ENCODE peak calls at places on chromosomes 2 and 18, in nine cellular contexts. E, I, B, N, K, T, S, J and P are unnamed samples.

GRCh38 chr2:32009479-32010256 is 1.1 kb downstream of the MEMO1 start:
- DNase-seq in E (no peak), I (peak), B (peak), N (no peak), K (peak), T (peak), S (peak), J (peak), P (peak)

GRCh38 chr2:201450910-201451329 is 338 bp downstream of the TRAK2 start:
- DNase-seq in E (no peak), I (no peak), B (no peak), N (no peak), K (no peak), T (no peak), S (no peak), J (peak), P (no peak)

GRCh38 chr2:128779301-128780095 is 460.8 kb upstream of the HS6ST1 start:
- DNase-seq in E (no peak), I (no peak), B (no peak), N (no peak), K (no peak), T (peak), S (no peak), J (no peak), P (peak)

GRCh38 chr18:56662902-56663301 is 11.7 kb downstream of the WDR7 start:
- DNase-seq in E (no peak), I (no peak), B (no peak), N (no peak), K (no peak), T (no peak), S (no peak), J (no peak), P (no peak)

GRCh38 chr2:159297042-159297707 is 10.7 kb upstream of the WDSUB1 start:
- DNase-seq in E (no peak), I (no peak), B (no peak), N (no peak), K (no peak), T (no peak), S (no peak), J (no peak), P (no peak)

GRCh38 chr18:41972067-41973000 is 17.3 kb downstream of the PIK3C3 start:
- DNase-seq in E (no peak), I (no peak), B (no peak), N (no peak), K (no peak), T (no peak), S (no peak), J (peak), P (no peak)

GRCh38 chr2:239723486-239724193 is 301.5 kb downstream of the NDUFA10 start:
- DNase-seq in E (peak), I (no peak), B (no peak), N (no peak), K (no peak), T (peak), S (peak), J (no peak), P (peak)

GRCh38 chr2:109523121-109523520 is 90.6 kb downstream of the SEPTIN10 start:
- DNase-seq in E (no peak), I (no peak), B (no peak), N (no peak), K (no peak), T (peak), S (no peak), J (no peak), P (no peak)

GRCh38 chr2:101396352-101396717 is 9.0 kb upstream of the CREG2 start:
- DNase-seq in E (no peak), I (no peak), B (no peak), N (no peak), K (no peak), T (no peak), S (no peak), J (peak), P (no peak)

GRCh38 chr2:217792611-217793527 is 209.9 kb downstream of the TNS1 start:
- DNase-seq in E (no peak), I (no peak), B (no peak), N (no peak), K (no peak), T (no peak), S (peak), J (no peak), P (no peak)

DNA sequence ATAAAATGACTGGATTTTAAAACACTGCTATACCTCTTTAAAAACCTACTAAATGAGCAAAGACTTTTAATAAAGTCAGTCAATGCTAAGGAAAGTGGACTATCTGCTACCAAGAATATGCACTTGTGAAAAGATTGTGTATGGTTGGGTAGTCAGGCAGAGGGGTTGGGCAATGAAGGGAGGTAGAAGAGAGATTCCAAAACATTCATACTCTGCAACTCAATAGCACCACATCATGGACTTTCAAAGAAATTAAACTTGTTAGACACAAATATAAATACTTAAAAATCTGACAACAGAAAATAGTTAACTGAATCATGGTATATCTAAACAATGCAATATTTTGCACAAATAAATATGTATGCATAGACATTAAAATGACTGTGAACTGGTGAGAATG is 139.9 kb upstream of the MAPRE2 start:
- DNase-seq in E (no peak), I (no peak), B (no peak), N (no peak), K (no peak), T (no peak), S (no peak), J (peak), P (no peak)
- TF ChIP-seq CTCF in E (no peak), I (no peak), B (no peak), N (peak), K (no peak), T (no peak), S (peak), J (no peak), P (no peak)

GRCh38 chr2:105671156-105671555 is 73.6 kb upstream of the NCK2 start:
- DNase-seq in E (no peak), I (no peak), B (no peak), N (no peak), K (no peak), T (no peak), S (peak), J (peak), P (no peak)
- TF ChIP-seq CTCF in E (no peak), I (no peak), B (no peak), N (no peak), K (no peak), T (no peak), S (no peak), J (no peak), P (no peak)

DNA sequence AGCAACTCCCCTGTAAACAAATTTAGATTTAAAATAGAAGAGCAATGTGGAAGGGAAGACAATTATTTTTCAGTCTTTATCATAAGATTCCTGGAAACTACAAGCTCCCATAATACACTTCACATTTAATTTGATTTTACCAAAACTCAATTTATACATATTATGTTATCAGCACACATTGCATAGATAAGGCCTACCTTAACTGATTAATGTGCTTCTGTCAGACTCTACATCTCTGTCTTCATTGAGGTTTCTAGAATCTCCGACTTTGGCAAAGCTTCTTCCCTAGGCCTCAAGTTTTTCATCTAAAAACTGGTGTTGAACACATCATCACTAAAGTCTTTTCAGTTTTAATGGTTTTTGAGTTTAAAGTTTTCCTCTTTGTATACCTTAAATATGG is 366.1 kb downstream of the CLIP4 start:
- DNase-seq in E (no peak), I (no peak), B (no peak), N (no peak), K (no peak), T (no peak), S (no peak), J (no peak), P (no peak)
- TF ChIP-seq CTCF in E (no peak), I (no peak), B (no peak), N (no peak), K (no peak), T (no peak), S (no peak), J (no peak), P (no peak)

GRCh38 chr18:50051288-50051687 is 143.7 kb downstream of the MYO5B start:
- DNase-seq in E (no peak), I (no peak), B (no peak), N (no peak), K (no peak), T (no peak), S (no peak), J (peak), P (no peak)
- TF ChIP-seq CTCF in E (no peak), I (peak), B (peak), N (peak), K (peak), T (no peak), S (peak), J (peak), P (no peak)